ENCODE peak calls at places on chromosomes 7 and 10, in seven cellular contexts. S is IMR-90, I is cardiac muscle cell, V is brain microvascular endothelial cell, T is heart right ventricle, F is A673, Z is heart left ventricle. J is an unnamed sample.

GRCh38 chr7:157352506-157352905 is 15.7 kb downstream of the DNAJB6 start:
- DNase-seq in T (no peak), S (no peak), I (no peak), V (no peak), F (no peak), Z (no peak), J (no peak)

GRCh38 chr10:125866421-125867029 is 14.6 kb downstream of the DHX32 start:
- DNase-seq in S (no peak), T (no peak), Z (no peak), I (no peak), V (no peak), F (no peak), J (no peak)

GRCh38 chr10:7027913-7028808 is 382.7 kb downstream of the SFMBT2 start:
- DNase-seq in S (peak; percentile 43), T (no peak), Z (no peak), V (peak; percentile 6), I (no peak), F (peak; percentile 17), J (peak; percentile 64)

GRCh38 chr10:121942749-121943148 is 14.9 kb upstream of the ATE1 start:
- DNase-seq in I (no peak), T (no peak), V (peak; percentile 91), F (peak; percentile 60), Z (peak; percentile 32), S (peak; percentile 94), J (peak; percentile 59)

GRCh38 chr10:91901784-91902677 is 7.3 kb downstream of the FGFBP3 start:
- DNase-seq in S (peak; percentile 97), Z (no peak), V (peak; percentile 97), T (no peak), F (peak; percentile 81), I (no peak), J (peak; percentile 82)

GRCh38 chr10:27496137-27496536 is 8.0 kb upstream of the RAB18 start:
- DNase-seq in T (no peak), I (no peak), V (no peak), S (no peak), Z (no peak), F (no peak), J (no peak)

GRCh38 chr7:139131622-139132021 is 22.1 kb upstream of the ZC3HAV1 start:
- DNase-seq in I (no peak), Z (no peak), V (no peak), T (no peak), S (no peak), F (no peak), J (no peak)

GRCh38 chr7:21407806-21408480 is 19.9 kb upstream of the SP4 start:
- DNase-seq in T (no peak), F (no peak), I (no peak), Z (no peak), S (no peak), V (no peak), J (no peak)

GRCh38 chr7:47574473-47575328 is 7.2 kb downstream of the TNS3 start:
- DNase-seq in Z (no peak), I (no peak), V (no peak), F (no peak), T (no peak), S (peak; percentile 84), J (no peak)

GRCh38 chr7:80508440-80508839 is 3.4 kb downstream of the GNAT3 start:
- DNase-seq in F (no peak), V (no peak), Z (no peak), T (no peak), S (peak; percentile 52), I (no peak), J (no peak)

GRCh38 chr7:101108961-101109360 is 17.9 kb upstream of the SERPINE1 start:
- DNase-seq in F (no peak), T (no peak), V (no peak), Z (no peak), I (no peak), S (no peak), J (peak; percentile 96)

GRCh38 chr10:98033515-98033914 is 3.1 kb upstream of the CRTAC1 start:
- DNase-seq in F (no peak), V (no peak), I (no peak), T (no peak), Z (no peak), S (no peak), J (no peak)

GRCh38 chr10:49162761-49163160 is 25.4 kb downstream of the TMEM273 start:
- DNase-seq in T (no peak), F (no peak), I (no peak), Z (no peak), V (no peak), S (no peak), J (no peak)

GRCh38 chr10:103231047-103231551 is 14.6 kb upstream of the RPEL1 start:
- DNase-seq in I (peak; percentile 87), S (peak; percentile 97), Z (no peak), T (no peak), F (peak; percentile 55), V (peak; percentile 92), J (peak; percentile 86)

GRCh38 chr10:116272497-116273221 is at the start of gene GFRA1:
- DNase-seq in S (peak; percentile 7), I (peak; percentile 55), Z (peak; percentile 21), F (peak; percentile 14), V (no peak), T (peak; percentile 32), J (no peak)

GRCh38 chr10:69901623-69902505 is 100.2 kb downstream of the COL13A1 start:
- DNase-seq in T (no peak), S (peak; percentile 60), F (peak; percentile 78), Z (no peak), I (peak; percentile 64), V (peak; percentile 43), J (peak; percentile 78)

GRCh38 chr10:16843252-16843870 is 26.1 kb upstream of the RSU1 start:
- DNase-seq in I (peak; percentile 85), V (peak; percentile 42), S (peak; percentile 82), Z (no peak), F (peak; percentile 90), T (no peak), J (peak; percentile 51)

GRCh38 chr7:26813426-26813825 is 51.0 kb downstream of the SKAP2 start:
- DNase-seq in Z (no peak), I (no peak), T (no peak), S (peak; percentile 80), V (peak; percentile 4), F (no peak), J (no peak)

GRCh38 chr7:102396710-102397019 is 502 bp downstream of the PRKRIP1 start:
- DNase-seq in F (no peak), S (no peak), I (no peak), V (no peak), Z (no peak), T (no peak), J (no peak)

GRCh38 chr7:102392332-102392731 is 3.8 kb upstream of the PRKRIP1 start:
- DNase-seq in S (no peak), F (no peak), I (no peak), V (no peak), Z (no peak), T (no peak), J (no peak)

GRCh38 chr7:102395958-102396709 is at the start of gene PRKRIP1:
- DNase-seq in I (peak; percentile 91), Z (peak; percentile 84), V (peak; percentile 90), T (peak; percentile 73), S (peak; percentile 92), F (peak; percentile 99), J (peak; percentile 92)

GRCh38 chr7:102390697-102391484 is 5.3 kb upstream of the PRKRIP1 start:
- DNase-seq in T (peak; percentile 81), Z (peak; percentile 83), I (peak; percentile 88), F (peak; percentile 81), S (peak; percentile 66), V (peak; percentile 60), J (peak; percentile 82)

GRCh38 chr7:102393467-102393866 is 2.7 kb upstream of the PRKRIP1 start:
- DNase-seq in F (no peak), V (no peak), S (no peak), T (no peak), Z (no peak), I (no peak), J (no peak)
- H3K27ac ChIP-seq in F (no peak overlapping the region), V (no peak overlapping the region), S (no peak overlapping the region), T (no peak overlapping the region), Z (no peak overlapping the region), I (no peak overlapping the region), J (peak overlapping the region; percentile 15)

DNA sequence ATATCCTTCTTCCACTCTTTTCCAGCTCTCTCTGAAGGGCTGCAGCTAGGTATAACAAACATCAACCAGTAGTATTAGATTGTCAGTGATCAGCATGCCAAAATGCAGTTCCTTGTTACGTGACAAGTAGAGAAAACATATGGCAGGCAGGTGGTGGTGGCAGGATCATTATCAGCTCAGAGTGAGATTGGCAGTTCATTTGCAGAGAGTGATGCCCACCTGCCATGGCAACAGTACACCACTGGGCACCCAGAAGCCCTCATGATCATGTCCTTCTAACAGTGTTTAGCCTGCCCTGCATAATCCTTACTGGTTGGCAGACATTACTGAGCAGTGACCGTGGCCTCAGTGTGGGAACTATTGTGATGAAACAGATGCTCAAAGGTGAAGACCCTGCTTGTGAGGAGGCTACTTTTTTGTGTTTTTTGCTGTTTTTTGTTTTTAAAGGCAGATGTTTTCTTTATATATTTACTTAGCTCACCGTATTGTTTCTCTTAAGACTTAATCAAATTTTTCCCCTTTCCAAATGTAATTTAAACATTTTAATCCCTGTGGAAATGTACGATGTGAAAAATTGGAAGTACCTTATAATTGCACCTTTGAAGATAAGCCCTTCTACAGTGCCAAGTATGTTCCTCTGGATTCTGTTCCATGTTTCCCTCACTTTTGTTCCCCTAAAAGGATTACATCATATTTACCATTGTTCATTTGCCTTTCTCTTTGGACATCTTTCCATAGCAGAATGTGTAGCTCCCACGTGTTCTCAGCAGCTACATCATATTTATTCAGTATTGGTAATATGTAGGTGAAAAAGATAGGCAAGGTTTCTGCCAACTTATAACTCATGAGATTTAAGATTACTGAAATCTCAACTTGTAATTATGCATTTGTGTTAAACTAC is 179.6 kb downstream of the SND1 start:
- DNase-seq in Z (no peak), T (no peak), V (no peak), I (no peak), S (no peak), F (no peak), J (no peak)
- H3K27ac ChIP-seq in Z (no peak overlapping the region), T (no peak overlapping the region), V (no peak overlapping the region), I (no peak overlapping the region), S (no peak overlapping the region), F (no peak overlapping the region), J (no peak overlapping the region)

DNA sequence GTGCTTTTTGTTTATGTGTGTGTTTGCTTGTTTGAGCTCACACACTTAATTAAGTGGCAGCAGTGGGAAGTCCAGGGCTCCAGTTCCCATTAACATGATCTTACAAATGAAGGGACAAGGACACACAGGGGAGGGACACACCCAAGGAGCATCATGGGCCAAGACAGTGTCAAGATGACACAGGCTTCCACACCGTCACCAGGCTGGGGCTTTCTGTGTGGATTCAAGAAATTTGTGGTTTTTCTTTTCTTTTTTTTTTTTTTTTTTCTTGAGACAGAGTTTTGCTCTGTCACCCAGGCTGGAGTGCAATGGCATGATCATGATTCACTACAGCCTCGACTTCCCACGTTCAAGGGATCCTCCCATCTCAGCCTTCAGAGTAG is 173.6 kb downstream of the KIAA1217 start:
- DNase-seq in I (no peak), V (peak; percentile 16), S (no peak), F (no peak), T (no peak), Z (no peak), J (no peak)
- H3K27ac ChIP-seq in I (no peak overlapping the region), V (no peak overlapping the region), S (no peak overlapping the region), F (peak overlapping the region; percentile 93), T (peak overlapping the region; percentile 60), Z (peak overlapping the region; percentile 72), J (peak overlapping the region; percentile 99)

DNA sequence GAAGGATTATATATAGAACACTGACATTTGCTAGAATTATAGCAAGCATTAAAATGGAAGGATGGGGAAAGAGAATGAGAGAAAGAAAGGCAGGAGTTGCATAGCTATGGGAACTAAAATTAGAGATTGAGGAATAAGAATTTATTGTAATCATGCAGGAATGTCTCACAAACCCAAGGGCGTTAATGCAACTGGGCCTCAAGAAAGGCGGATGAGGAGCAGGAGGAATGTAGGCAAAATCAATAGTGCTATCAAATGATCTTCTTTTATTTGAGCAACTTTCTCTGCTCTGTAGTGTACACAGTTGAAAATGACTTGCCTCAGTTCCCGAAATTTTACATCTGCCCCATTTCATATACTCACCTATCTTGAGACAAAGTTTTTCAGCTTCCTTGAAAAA is 1131.8 kb upstream of the GHITM start:
- DNase-seq in F (no peak), V (no peak), S (no peak), I (no peak), Z (no peak), T (no peak), J (no peak)
- H3K27ac ChIP-seq in F (no peak overlapping the region), V (no peak overlapping the region), S (no peak overlapping the region), I (no peak overlapping the region), Z (no peak overlapping the region), T (no peak overlapping the region), J (no peak overlapping the region)